ENCODE peak calls at places on chromosome 21, in six cellular contexts. P, N, Z, V, U and M are unnamed samples.

GRCh38 chr21:42315296-42315891 is at the start of gene TFF3:
- DNase-seq in P (peak), N (no peak), Z (peak), V (peak), U (peak), M (no peak)

GRCh38 chr21:28518620-28519019 is 474.1 kb downstream of the LTN1 start:
- DNase-seq in P (no peak), N (no peak), Z (peak), V (no peak), U (no peak), M (no peak)

GRCh38 chr21:33314096-33314495 is 10.7 kb upstream of the IFNAR1 start:
- DNase-seq in P (no peak), N (no peak), Z (peak), V (no peak), U (no peak), M (no peak)

GRCh38 chr21:41316641-41317392 is at the start of gene FAM3B:
- DNase-seq in P (peak), N (no peak), Z (no peak), V (peak), U (peak), M (no peak)

GRCh38 chr21:41142051-41142795 is 25.7 kb upstream of the BACE2 start:
- DNase-seq in P (no peak), N (no peak), Z (peak), V (no peak), U (peak), M (no peak)

GRCh38 chr21:44434568-44434925 is 20.8 kb upstream of the LRRC3 start:
- DNase-seq in P (no peak), N (no peak), Z (no peak), V (no peak), U (no peak), M (no peak)

GRCh38 chr21:35377505-35378090 is 328.5 kb upstream of the RUNX1 start:
- DNase-seq in P (no peak), N (no peak), Z (no peak), V (no peak), U (no peak), M (no peak)

GRCh38 chr21:25409992-25410391 is 197.3 kb downstream of the MRPL39 start:
- DNase-seq in P (no peak), N (no peak), Z (no peak), V (no peak), U (no peak), M (no peak)

GRCh38 chr21:25788677-25789076 is 53.9 kb downstream of the GABPA start:
- DNase-seq in P (no peak), N (no peak), Z (no peak), V (no peak), U (no peak), M (no peak)